ENCODE peak calls at places on chromosomes 4 and X, in five cellular contexts. D is HCT116, N is SK-N-SH, V is K562, K is GM12878. A is an unnamed sample. For H3K4me1, the result is how much of the 10 kb centered on the place peaks cover.

GRCh38 chr4:47642985-47643745 is 158.1 kb downstream of the ATP10D start:
- DNase-seq in D (no peak), N (no peak), V (no peak), K (no peak), A (no peak)

GRCh38 chr4:8090312-8090711 is 68.3 kb downstream of the ABLIM2 start:
- DNase-seq in D (no peak), N (no peak), V (no peak), K (no peak), A (peak)

GRCh38 chr4:74624351-74625151 is 169.8 kb downstream of the BTC start:
- DNase-seq in D (peak), N (no peak), V (no peak), K (no peak), A (peak)

GRCh38 chrX:29257516-29257915 is 670.3 kb downstream of the IL1RAPL1 start:
- DNase-seq in D (no peak), N (no peak), V (no peak), K (no peak), A (no peak)

GRCh38 chrX:30283456-30284200 is 25.6 kb downstream of the NR0B1 start:
- DNase-seq in D (peak), N (no peak), V (peak), K (no peak), A (peak)

GRCh38 chrX:130771230-130771629 is 131.8 kb downstream of the ENOX2 start:
- DNase-seq in D (no peak), N (no peak), V (no peak), K (no peak), A (no peak)

GRCh38 chrX:148043456-148043855 is 62.3 kb downstream of the FMR1NB start:
- DNase-seq in D (no peak), N (no peak), V (no peak), K (no peak), A (no peak)

GRCh38 chrX:40501456-40501855 is 79.3 kb upstream of the ATP6AP2 start:
- DNase-seq in D (no peak), N (no peak), V (no peak), K (no peak), A (no peak)

GRCh38 chr4:110949516-110949915 is 326.6 kb upstream of the PITX2 start:
- DNase-seq in D (no peak), N (no peak), V (no peak), K (no peak), A (no peak)

GRCh38 chrX:124229374-124229773 is 103.1 kb upstream of the TEX13D start:
- DNase-seq in D (no peak), N (no peak), V (no peak), K (no peak), A (no peak)

GRCh38 chr4:108762559-108763225 is at the start of gene ETNPPL:
- DNase-seq in D (no peak), N (peak), V (no peak), K (no peak), A (no peak)

GRCh38 chr4:101018836-101019235 is 328.5 kb downstream of the PPP3CA start:
- DNase-seq in D (no peak), N (no peak), V (no peak), K (peak), A (no peak)

GRCh38 chr4:181528570-181529184 is 714.5 kb upstream of the TENM3 start:
- DNase-seq in D (peak), N (peak), V (peak), K (peak), A (peak)

GRCh38 chr4:184843984-184844554 is 18.3 kb upstream of the ACSL1 start:
- DNase-seq in D (no peak), N (no peak), V (peak), K (no peak), A (no peak)

GRCh38 chrX:131812847-131813825 is 210.0 kb upstream of the STK26 start:
- DNase-seq in D (no peak), N (peak), V (peak), K (peak), A (no peak)

GRCh38 chrX:2962346-2962745 is 33.2 kb upstream of the ARSD start:
- DNase-seq in D (no peak), N (no peak), V (no peak), K (no peak), A (no peak)

GRCh38 chr4:1019726-1020470 is 8.5 kb downstream of the FGFRL1 start:
- DNase-seq in D (no peak), N (no peak), V (no peak), K (no peak), A (no peak)

GRCh38 chr4:93313207-93313606 is 515.3 kb upstream of the ATOH1 start:
- DNase-seq in D (no peak), N (no peak), V (no peak), K (no peak), A (no peak)

GRCh38 chrX:48956728-48957414 is 536 bp downstream of the OTUD5 start:
- DNase-seq in D (no peak), N (no peak), V (no peak), K (no peak), A (no peak)

GRCh38 chr4:176791591-176792347 is 953 bp downstream of the VEGFC start:
- DNase-seq in D (no peak), N (no peak), V (no peak), K (no peak), A (no peak)

GRCh38 chr4:891747-892146 is 40.4 kb downstream of the GAK start:
- DNase-seq in D (no peak), N (peak), V (peak), K (no peak), A (no peak)

GRCh38 chr4:113325876-113326615 is 276.6 kb downstream of the ANK2 start:
- DNase-seq in D (no peak), N (no peak), V (no peak), K (no peak), A (no peak)

GRCh38 chr4:16129336-16129735 is 45.5 kb upstream of the PROM1 start:
- DNase-seq in D (no peak), N (peak), V (no peak), K (no peak), A (no peak)

GRCh38 chrX:17067534-17067933 is 121.1 kb downstream of the REPS2 start:
- DNase-seq in D (no peak), N (peak), V (no peak), K (no peak), A (no peak)

GRCh38 chr4:74426101-74426500 is 18.8 kb upstream of the AREG start:
- DNase-seq in D (no peak), N (no peak), V (no peak), K (no peak), A (no peak)

GRCh38 chrX:39930777-39931553 is 166.8 kb downstream of the BCOR start:
- DNase-seq in D (no peak), N (no peak), V (no peak), K (no peak), A (no peak)

GRCh38 chr4:24089831-24090531 is 200.1 kb upstream of the PPARGC1A start:
- DNase-seq in D (no peak), N (no peak), V (no peak), K (no peak), A (no peak)
- TF ChIP-seq SIN3A in D (no peak), N (no peak), V (no peak), K (no peak), A (no peak)

DNA sequence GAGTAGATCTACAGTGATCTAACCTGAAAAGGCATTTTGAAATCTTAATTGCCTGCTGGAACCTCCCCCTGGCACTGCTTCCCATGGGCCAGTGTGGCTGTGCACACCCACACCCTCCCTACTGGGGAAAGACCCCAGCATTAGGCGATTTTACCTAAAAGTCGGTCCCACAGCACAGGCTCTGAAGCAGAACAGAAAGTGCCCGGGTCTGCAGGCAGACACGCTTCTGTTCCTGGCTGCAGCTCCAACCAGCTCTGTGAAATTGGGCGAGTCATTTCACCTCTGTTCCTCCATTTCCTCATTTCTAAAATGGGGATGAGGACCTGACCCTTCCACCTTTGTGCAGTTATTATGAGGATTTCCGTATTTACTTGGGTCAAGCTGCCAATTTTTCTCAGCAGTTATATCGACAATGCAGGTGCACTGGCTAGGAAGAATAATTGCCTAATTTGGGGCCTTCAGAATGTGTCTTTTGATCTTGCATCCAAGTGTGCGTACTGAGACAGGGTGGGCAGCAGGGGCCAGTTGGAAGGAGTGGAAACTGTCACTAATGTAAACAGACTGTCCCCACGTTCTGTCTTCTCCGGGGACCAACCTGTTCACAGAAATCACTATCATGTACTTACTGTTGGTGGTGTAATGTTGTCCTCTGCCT is 7.1 kb downstream of the KLF3 start:
- DNase-seq in D (no peak), N (no peak), V (no peak), K (no peak), A (no peak)
- H3K4me1 ChIP-seq in D (half or more), N (half or more), V (half or more), K (half or more), A (half or more)

GRCh38 chr4:187000281-187000680 is 276.6 kb upstream of the FAT1 start:
- DNase-seq in D (no peak), N (no peak), V (no peak), K (no peak), A (no peak)

GRCh38 chr4:187004628-187005027 is 281.0 kb upstream of the FAT1 start:
- DNase-seq in D (no peak), N (no peak), V (no peak), K (no peak), A (no peak)

GRCh38 chr4:186999676-187000075 is 276.0 kb upstream of the FAT1 start:
- DNase-seq in D (no peak), N (no peak), V (no peak), K (no peak), A (no peak)
- TF ChIP-seq SIN3A in D (no peak), N (no peak), V (no peak), K (no peak), A (no peak)

GRCh38 chr4:6891436-6892170 is 18.0 kb upstream of the TBC1D14 start:
- DNase-seq in D (no peak), N (no peak), V (no peak), K (no peak), A (no peak)

GRCh38 chr4:6889736-6890324 is 19.8 kb upstream of the TBC1D14 start:
- DNase-seq in D (no peak), N (no peak), V (no peak), K (no peak), A (no peak)

GRCh38 chr4:6889101-6889735 is 20.4 kb upstream of the TBC1D14 start:
- DNase-seq in D (no peak), N (no peak), V (no peak), K (no peak), A (no peak)

GRCh38 chr4:6888506-6889071 is 21.0 kb upstream of the TBC1D14 start:
- DNase-seq in D (no peak), N (no peak), V (no peak), K (no peak), A (no peak)

GRCh38 chr4:6890358-6890757 is 19.3 kb upstream of the TBC1D14 start:
- DNase-seq in D (no peak), N (no peak), V (no peak), K (no peak), A (no peak)
- H3K4me1 ChIP-seq in D (under half), N (under half), V (under half), K (under half), A (under half)

GRCh38 chrX:26376037-26376708 is 160.2 kb downstream of the MAGEB5 start:
- DNase-seq in D (no peak), N (no peak), V (no peak), K (no peak), A (no peak)
- TF ChIP-seq SIN3A in D (no peak), N (no peak), V (no peak), K (no peak), A (no peak)

DNA sequence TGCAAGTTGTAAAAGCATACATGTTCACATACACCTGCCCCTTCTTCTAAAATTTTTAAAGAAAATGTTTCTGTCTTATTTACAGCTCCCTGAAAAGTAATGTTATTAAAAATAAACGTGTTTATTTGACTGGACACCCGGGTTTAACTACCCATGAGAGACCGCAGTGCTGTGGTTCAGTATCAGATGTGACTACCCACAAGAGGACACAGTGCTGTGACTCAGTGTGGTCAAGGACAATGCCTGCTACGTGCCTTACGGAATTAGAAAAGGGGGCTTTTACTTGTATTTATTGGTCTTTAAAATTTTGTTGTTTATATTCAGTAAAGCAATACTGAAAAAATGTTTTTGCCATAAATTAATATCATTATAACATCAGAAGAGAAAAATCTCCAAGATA is 641.4 kb downstream of the TRIML1 start:
- DNase-seq in D (no peak), N (no peak), V (no peak), K (no peak), A (no peak)
- H3K4me1 ChIP-seq in D (under half), N (under half), V (under half), K (under half), A (under half)